ENCODE peak calls at places on chromosome 5, in seven cellular contexts. Z, B, K, D, U, R and X are unnamed samples.

GRCh38 chr5:94690778-94691177 is 72.3 kb downstream of the SLF1 start:
- DNase-seq in Z (no peak), B (no peak), R (no peak), K (peak; percentile 51), U (no peak), D (no peak), X (no peak)

GRCh38 chr5:8857051-8857450 is 688.8 kb downstream of the SEMA5A start:
- DNase-seq in Z (no peak), D (no peak), U (no peak), K (no peak), B (no peak), R (no peak), X (no peak)

GRCh38 chr5:10469253-10470030 is 27.8 kb downstream of the ROPN1L start:
- DNase-seq in U (no peak), K (peak; percentile 93), D (no peak), B (no peak), Z (no peak), R (peak; percentile 96), X (no peak)

GRCh38 chr5:156841737-156842136 is 8.4 kb upstream of the PPP1R2B start:
- DNase-seq in B (no peak), K (no peak), D (no peak), Z (no peak), U (no peak), R (no peak), X (no peak)

GRCh38 chr5:35194636-35195471 is 35.4 kb downstream of the PRLR start:
- DNase-seq in U (no peak), D (no peak), R (no peak), Z (no peak), B (peak; percentile 59), K (no peak), X (no peak)

GRCh38 chr5:54956922-54957321 is 28.5 kb downstream of the ESM1 start:
- DNase-seq in R (no peak), Z (no peak), U (no peak), B (no peak), K (no peak), D (no peak), X (no peak)

GRCh38 chr5:73437126-73438047 is 11.2 kb downstream of the FOXD1 start:
- DNase-seq in U (no peak), R (peak; percentile 30), K (peak; percentile 91), B (no peak), Z (peak; percentile 21), D (no peak), X (peak; percentile 45)

GRCh38 chr5:176727528-176727900 is 80.2 kb downstream of the TSPAN17 start:
- DNase-seq in U (no peak), K (no peak), Z (no peak), R (no peak), B (no peak), D (no peak), X (no peak)

GRCh38 chr5:90783460-90784333 is 225.1 kb downstream of the ADGRV1 start:
- DNase-seq in R (peak; percentile 57), Z (peak; percentile 23), U (peak; percentile 21), B (peak; percentile 59), K (peak; percentile 69), D (no peak), X (peak; percentile 90)

GRCh38 chr5:143120460-143121134 is 282.9 kb downstream of the NR3C1 start:
- DNase-seq in B (no peak), Z (no peak), D (no peak), R (no peak), K (no peak), U (no peak), X (no peak)

GRCh38 chr5:62720036-62720441 is 141.4 kb downstream of the LRRC70 start:
- DNase-seq in Z (no peak), R (peak; percentile 23), U (peak; percentile 37), B (peak; percentile 24), D (no peak), K (peak; percentile 4), X (peak; percentile 2)

GRCh38 chr5:148805323-148806290 is 20.8 kb upstream of the ADRB2 start:
- DNase-seq in R (no peak), K (peak; percentile 37), D (no peak), B (peak; percentile 40), U (peak; percentile 30), Z (peak; percentile 51), X (no peak)

GRCh38 chr5:173890195-173890951 is 2.2 kb downstream of the CPEB4 start:
- DNase-seq in Z (peak; percentile 45), D (no peak), R (no peak), B (peak; percentile 65), U (no peak), K (peak; percentile 29), X (no peak)

GRCh38 chr5:149424371-149425315 is 45.6 kb upstream of the IL17B start:
- DNase-seq in D (no peak), B (no peak), U (no peak), K (no peak), Z (no peak), R (no peak), X (no peak)

GRCh38 chr5:6393596-6394194 is 15.3 kb upstream of the MED10 start:
- DNase-seq in D (no peak), K (no peak), Z (no peak), R (no peak), U (no peak), B (no peak), X (no peak)

GRCh38 chr5:131242728-131243255 is 21.1 kb upstream of the CDC42SE2 start:
- DNase-seq in B (no peak), D (no peak), K (peak; percentile 91), Z (no peak), U (no peak), R (peak; percentile 95), X (no peak)

GRCh38 chr5:133319244-133319643 is 267.4 kb downstream of the HSPA4 start:
- DNase-seq in D (no peak), R (no peak), Z (no peak), B (no peak), U (no peak), K (no peak), X (no peak)

GRCh38 chr5:162067138-162067537 is 435 bp upstream of the GABRG2 start:
- DNase-seq in D (no peak), R (no peak), U (no peak), Z (no peak), B (no peak), K (no peak), X (no peak)

GRCh38 chr5:98911221-98912040 is 17.4 kb downstream of the CHD1 start:
- DNase-seq in Z (no peak), B (no peak), R (no peak), K (peak; percentile 20), U (no peak), D (no peak), X (no peak)

GRCh38 chr5:124747770-124748686 is 1.6 kb upstream of the ZNF608 start:
- DNase-seq in K (no peak), Z (no peak), R (no peak), U (peak; percentile 44), D (no peak), B (peak; percentile 87), X (no peak)

GRCh38 chr5:172437445-172438303 is 16.7 kb downstream of the SH3PXD2B start:
- DNase-seq in R (peak; percentile 58), Z (peak; percentile 79), B (no peak), U (no peak), D (peak; percentile 85), K (peak; percentile 90), X (no peak)

GRCh38 chr5:127442085-127442484 is 75.4 kb upstream of the PRRC1 start:
- DNase-seq in R (peak; percentile 16), U (peak; percentile 18), B (peak; percentile 8), Z (no peak), K (peak; percentile 42), D (no peak), X (no peak)

DNA sequence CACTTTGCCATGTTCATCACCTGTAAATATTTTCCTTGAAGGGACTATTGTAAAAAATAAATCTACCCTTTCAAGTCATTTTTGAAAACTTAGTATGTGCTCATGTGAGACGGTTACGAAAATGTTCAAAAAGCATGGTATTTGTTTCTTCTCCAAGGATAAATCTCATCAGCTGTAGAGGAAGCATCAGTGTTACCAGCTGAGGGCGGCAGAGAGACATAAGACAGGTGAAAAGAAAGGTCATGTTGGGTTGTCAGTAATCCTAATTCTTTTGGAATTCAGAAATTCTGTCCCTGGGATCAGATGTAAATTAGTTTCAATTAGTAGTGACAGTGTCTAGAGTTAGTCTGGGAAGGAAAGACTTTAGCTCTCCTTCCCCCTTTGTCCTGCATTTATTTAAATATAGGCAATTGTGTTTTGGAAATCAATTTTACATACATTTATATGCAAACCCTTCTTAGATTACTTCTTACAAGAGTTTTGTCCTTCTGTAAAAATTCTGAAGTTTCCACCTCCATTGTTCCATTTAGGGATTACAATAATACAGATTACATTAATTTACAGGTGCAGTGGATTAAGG is 791.9 kb upstream of the CDH6 start:
- DNase-seq in B (peak; percentile 1), K (peak; percentile 68), U (no peak), R (no peak), D (no peak), Z (no peak), X (peak; percentile 59)
- TF ChIP-seq CTCF in B (peak; percentile 58), K (peak; percentile 71), U (peak; percentile 25), R (peak; percentile 47), D (no peak), Z (peak; percentile 44), X (peak; percentile 76)

GRCh38 chr5:108587816-108588215 is 159.9 kb upstream of the FER start:
- DNase-seq in K (no peak), B (no peak), Z (no peak), R (no peak), D (no peak), U (no peak), X (no peak)
- TF ChIP-seq CTCF in K (no peak), B (no peak), Z (no peak), R (no peak), D (no peak), U (no peak), X (no peak)

DNA sequence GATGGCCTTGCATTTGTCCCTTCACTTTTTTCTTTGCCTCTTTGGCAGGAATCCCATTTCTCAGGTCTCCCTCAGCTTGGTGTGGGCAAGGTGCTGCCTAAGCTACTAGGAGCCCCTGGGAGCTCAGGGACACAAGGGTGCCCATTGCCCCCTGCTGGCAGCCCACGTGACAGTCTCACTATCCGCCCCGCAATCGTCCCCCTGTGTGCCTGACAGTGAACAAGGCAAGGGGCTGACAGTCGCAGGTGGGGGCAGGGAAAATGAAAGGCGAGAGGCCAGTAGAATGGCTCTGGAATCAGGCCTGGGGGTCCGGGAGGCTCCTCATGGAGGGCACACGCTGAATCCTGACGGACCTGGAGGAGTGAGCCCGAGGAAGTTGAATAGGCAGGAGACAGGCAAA is 2.0 kb upstream of the PCDH12 start:
- DNase-seq in D (no peak), U (peak; percentile 26), K (no peak), Z (no peak), B (peak; percentile 64), R (no peak), X (no peak)
- TF ChIP-seq CTCF in D (no peak), U (no peak), K (peak; percentile 42), Z (peak; percentile 32), B (peak; percentile 68), R (peak; percentile 49), X (no peak)

DNA sequence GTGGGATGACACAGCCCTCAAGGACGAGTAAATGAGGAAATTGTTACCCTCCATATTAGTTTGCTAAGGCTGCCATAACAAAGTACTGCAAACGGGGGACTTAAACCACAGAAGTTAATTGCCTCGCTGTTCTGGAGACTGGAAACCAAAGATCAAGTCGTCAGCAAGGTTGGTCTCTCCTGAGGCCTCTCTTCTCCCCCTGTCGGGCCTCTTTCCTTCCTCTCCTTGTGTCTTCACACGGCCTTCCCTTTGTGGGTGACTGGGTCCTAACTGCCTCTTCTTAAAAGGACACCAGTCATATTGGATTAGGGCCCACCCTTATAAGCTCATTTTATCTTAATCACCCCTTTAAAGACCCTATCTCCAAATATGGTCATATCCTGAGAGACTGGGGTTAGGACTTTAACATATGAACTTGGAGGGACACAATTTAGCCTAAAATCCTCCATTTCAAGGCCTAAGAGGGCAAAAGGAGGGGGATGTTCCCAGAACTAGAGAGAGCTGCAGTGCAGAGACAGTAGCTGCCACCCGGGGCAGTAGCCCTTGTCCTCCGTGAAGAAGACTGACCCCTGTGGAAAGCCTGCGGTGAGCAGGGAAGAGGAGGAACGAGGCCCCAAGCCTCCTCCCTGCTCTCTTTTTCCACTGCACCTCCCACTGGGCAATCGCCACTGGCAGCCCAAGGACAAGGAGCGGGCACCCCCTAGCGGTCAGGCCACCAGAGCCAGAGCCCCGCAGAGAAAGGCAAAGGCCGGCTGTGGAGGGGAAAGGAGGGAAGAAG is 35.0 kb downstream of the CFAP90 start:
- DNase-seq in K (peak; percentile 46), Z (peak; percentile 77), U (peak; percentile 79), D (peak; percentile 86), R (peak; percentile 42), B (peak; percentile 30), X (peak; percentile 90)
- TF ChIP-seq CTCF in K (peak; percentile 91), Z (peak; percentile 77), U (peak; percentile 92), D (peak; percentile 80), R (peak; percentile 83), B (peak; percentile 75), X (peak; percentile 91)